ENCODE peak calls at places on chromosomes 3 and 15, in four cellular contexts. One of them, this sample, is unnamed.

GRCh38 chr3:79551997-79552396 is 215.8 kb downstream of the ROBO1 start:
- DNase-seq in mesendoderm: no peak
- DNase-seq in HCT116: no peak
- DNase-seq in transverse colon: no peak
- DNase-seq in this sample: no peak

GRCh38 chr15:94229591-94230365 is 1.6 kb upstream of the MCTP2 start:
- DNase-seq in transverse colon: no peak
- DNase-seq in mesendoderm: no peak
- DNase-seq in HCT116: no peak
- DNase-seq in this sample: no peak

GRCh38 chr3:72555714-72556113 is 292.5 kb downstream of the SHQ1 start:
- DNase-seq in HCT116: no peak
- DNase-seq in transverse colon: no peak
- DNase-seq in mesendoderm: no peak
- DNase-seq in this sample: no peak

GRCh38 chr3:105834768-105835167 is 34.0 kb downstream of the CBLB start:
- DNase-seq in mesendoderm: no peak
- DNase-seq in transverse colon: no peak
- DNase-seq in HCT116: no peak
- DNase-seq in this sample: no peak

GRCh38 chr15:93253656-93254055 is 164.6 kb upstream of the RGMA start:
- DNase-seq in transverse colon: no peak
- DNase-seq in mesendoderm: no peak
- DNase-seq in HCT116: no peak
- DNase-seq in this sample: no peak

GRCh38 chr15:43105077-43105769 is 615 bp downstream of the UBR1 start:
- DNase-seq in mesendoderm: no peak
- DNase-seq in transverse colon: peak
- DNase-seq in HCT116: no peak
- DNase-seq in this sample: no peak

GRCh38 chr15:65275728-65276126 is 11.0 kb downstream of the PARP16 start:
- DNase-seq in mesendoderm: no peak
- DNase-seq in HCT116: no peak
- DNase-seq in transverse colon: no peak
- DNase-seq in this sample: no peak

GRCh38 chr15:85581495-85581894 is 201.1 kb downstream of the AKAP13 start:
- DNase-seq in mesendoderm: no peak
- DNase-seq in HCT116: no peak
- DNase-seq in transverse colon: peak
- DNase-seq in this sample: no peak

GRCh38 chr3:44104668-44105321 is 136.9 kb upstream of the TOPAZ1 start:
- DNase-seq in transverse colon: no peak
- DNase-seq in mesendoderm: peak
- DNase-seq in HCT116: peak
- DNase-seq in this sample: no peak

GRCh38 chr15:41377978-41378377 is 24.3 kb downstream of the NDUFAF1 start:
- DNase-seq in HCT116: no peak
- DNase-seq in mesendoderm: no peak
- DNase-seq in transverse colon: no peak
- DNase-seq in this sample: no peak

GRCh38 chr3:109478614-109479013 is 141.3 kb upstream of the DPPA4 start:
- DNase-seq in mesendoderm: no peak
- DNase-seq in transverse colon: no peak
- DNase-seq in HCT116: no peak
- DNase-seq in this sample: no peak

GRCh38 chr15:26888761-26889160 is 21.9 kb downstream of the GABRA5 start:
- DNase-seq in transverse colon: no peak
- DNase-seq in HCT116: no peak
- DNase-seq in mesendoderm: no peak
- DNase-seq in this sample: no peak

GRCh38 chr15:26890988-26891387 is 24.1 kb downstream of the GABRA5 start:
- DNase-seq in HCT116: no peak
- DNase-seq in mesendoderm: no peak
- DNase-seq in transverse colon: no peak
- DNase-seq in this sample: no peak

GRCh38 chr15:26889298-26889898 is 22.5 kb downstream of the GABRA5 start:
- DNase-seq in mesendoderm: peak
- DNase-seq in HCT116: peak
- DNase-seq in transverse colon: peak
- DNase-seq in this sample: no peak

GRCh38 chr15:26890451-26890850 is 23.6 kb downstream of the GABRA5 start:
- DNase-seq in mesendoderm: no peak
- DNase-seq in HCT116: no peak
- DNase-seq in transverse colon: no peak
- DNase-seq in this sample: no peak

DNA sequence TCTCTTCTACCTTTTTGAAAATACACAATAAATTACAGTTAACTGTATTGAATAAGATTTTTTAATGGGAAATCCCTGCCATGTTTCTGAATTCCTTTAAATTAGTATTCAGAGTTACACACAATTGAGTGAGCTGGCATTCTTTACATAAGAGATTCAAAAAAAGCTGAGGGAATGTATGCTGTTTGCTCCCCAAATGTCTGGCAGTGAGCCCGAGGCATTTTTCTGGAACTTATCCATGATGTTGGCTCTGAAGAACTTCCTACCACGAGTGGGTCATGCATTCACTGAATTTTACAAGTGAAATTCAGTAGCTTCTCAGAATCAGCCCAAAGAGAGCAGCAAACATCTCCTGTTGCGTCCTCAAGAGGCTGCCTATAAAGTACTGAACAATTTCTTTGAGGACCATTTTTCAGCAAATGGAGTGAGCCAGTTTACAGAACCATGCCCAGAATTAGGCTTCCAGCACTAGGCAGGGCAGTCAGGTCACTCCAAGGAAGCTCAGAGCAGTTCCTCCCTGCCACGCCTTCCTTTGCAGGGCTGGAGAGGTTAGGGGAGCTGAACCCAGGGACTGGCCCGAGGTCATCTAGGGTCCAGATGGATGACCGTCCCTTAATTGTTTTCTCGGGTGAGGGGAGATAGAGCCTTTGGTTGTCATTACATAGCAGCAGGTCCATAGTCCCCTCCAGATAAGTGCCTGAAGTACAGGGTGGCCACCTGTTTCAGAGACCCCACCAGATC is 21.2 kb downstream of the GABRA5 start:
- DNase-seq in HCT116: no peak
- DNase-seq in mesendoderm: no peak
- DNase-seq in transverse colon: no peak
- DNase-seq in this sample: no peak
- H3K27ac ChIP-seq in HCT116: no peak
- H3K27ac ChIP-seq in mesendoderm: no peak
- H3K27ac ChIP-seq in transverse colon: no peak
- H3K27ac ChIP-seq in this sample: no peak

GRCh38 chr3:193754719-193755118 is 161.7 kb downstream of the OPA1 start:
- DNase-seq in mesendoderm: no peak
- DNase-seq in transverse colon: no peak
- DNase-seq in HCT116: no peak
- DNase-seq in this sample: no peak

GRCh38 chr3:193761969-193762368 is 169.0 kb downstream of the OPA1 start:
- DNase-seq in HCT116: no peak
- DNase-seq in transverse colon: no peak
- DNase-seq in mesendoderm: no peak
- DNase-seq in this sample: no peak

GRCh38 chr3:193762657-193763056 is 169.6 kb downstream of the OPA1 start:
- DNase-seq in mesendoderm: no peak
- DNase-seq in transverse colon: no peak
- DNase-seq in HCT116: no peak
- DNase-seq in this sample: no peak

GRCh38 chr3:193756536-193756935 is 163.5 kb downstream of the OPA1 start:
- DNase-seq in transverse colon: no peak
- DNase-seq in mesendoderm: no peak
- DNase-seq in HCT116: no peak
- DNase-seq in this sample: no peak

GRCh38 chr3:193757457-193757856 is 164.4 kb downstream of the OPA1 start:
- DNase-seq in HCT116: no peak
- DNase-seq in transverse colon: no peak
- DNase-seq in mesendoderm: no peak
- DNase-seq in this sample: no peak
- H3K27ac ChIP-seq in HCT116: no peak
- H3K27ac ChIP-seq in transverse colon: no peak
- H3K27ac ChIP-seq in mesendoderm: no peak
- H3K27ac ChIP-seq in this sample: no peak

GRCh38 chr15:60652245-60652644 is 173.3 kb upstream of the ICE2 start:
- DNase-seq in transverse colon: no peak
- DNase-seq in HCT116: no peak
- DNase-seq in mesendoderm: no peak
- DNase-seq in this sample: no peak

GRCh38 chr15:60651155-60651554 is 172.2 kb upstream of the ICE2 start:
- DNase-seq in mesendoderm: no peak
- DNase-seq in HCT116: no peak
- DNase-seq in transverse colon: no peak
- DNase-seq in this sample: no peak

GRCh38 chr15:60652870-60653269 is 173.9 kb upstream of the ICE2 start:
- DNase-seq in transverse colon: no peak
- DNase-seq in HCT116: no peak
- DNase-seq in mesendoderm: no peak
- DNase-seq in this sample: no peak

GRCh38 chr15:60649845-60650548 is 171.1 kb upstream of the ICE2 start:
- DNase-seq in mesendoderm: peak
- DNase-seq in transverse colon: peak
- DNase-seq in HCT116: no peak
- DNase-seq in this sample: no peak

DNA sequence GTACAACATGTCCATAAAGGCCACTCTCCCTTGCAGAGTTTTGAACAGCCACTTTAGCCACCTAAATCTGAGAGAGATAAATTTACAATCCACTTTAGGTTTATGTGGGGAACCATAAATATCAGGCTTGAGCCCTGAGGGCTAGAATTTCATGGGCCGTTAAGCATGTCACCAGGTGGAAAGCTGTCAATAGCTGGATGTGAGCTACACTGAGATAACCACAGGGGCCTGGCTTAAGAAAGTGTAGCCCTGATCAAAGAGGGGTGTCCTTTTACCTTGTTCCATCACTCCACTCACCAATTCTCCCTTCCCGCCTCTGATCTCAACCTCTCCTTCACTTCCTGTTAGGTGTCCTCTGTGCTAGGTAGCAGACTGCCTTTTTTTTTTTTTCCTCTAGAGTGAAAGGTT is 172.8 kb upstream of the ICE2 start:
- DNase-seq in HCT116: no peak
- DNase-seq in mesendoderm: peak
- DNase-seq in transverse colon: no peak
- DNase-seq in this sample: no peak
- H3K27ac ChIP-seq in HCT116: no peak
- H3K27ac ChIP-seq in mesendoderm: no peak
- H3K27ac ChIP-seq in transverse colon: no peak
- H3K27ac ChIP-seq in this sample: no peak

DNA sequence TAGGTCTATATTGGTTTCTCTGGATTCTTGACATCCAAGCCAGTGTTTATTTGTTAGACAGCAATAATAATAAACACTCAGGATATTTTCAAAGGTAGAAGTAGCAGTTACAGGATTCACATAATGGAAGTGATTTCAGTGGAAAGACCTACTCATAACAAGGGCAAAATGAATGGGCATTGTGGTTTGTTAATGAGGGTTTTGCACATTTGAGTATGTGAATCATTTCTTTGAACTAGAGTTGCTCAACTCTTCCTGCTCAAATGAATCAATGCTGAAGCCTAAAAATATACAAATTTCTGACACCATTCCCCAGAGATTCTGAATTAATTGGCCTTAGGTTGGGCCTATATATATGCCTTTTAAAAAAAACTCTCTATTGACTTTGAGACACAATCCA is 4.1 kb upstream of the COL6A5 start:
- DNase-seq in HCT116: no peak
- DNase-seq in mesendoderm: no peak
- DNase-seq in transverse colon: no peak
- DNase-seq in this sample: no peak
- H3K27ac ChIP-seq in HCT116: no peak
- H3K27ac ChIP-seq in mesendoderm: no peak
- H3K27ac ChIP-seq in transverse colon: no peak
- H3K27ac ChIP-seq in this sample: no peak

This sample was measured in iPS DF 6.9.